ENCODE peak calls at places on chromosomes 7 and 10, in nine cellular contexts. V is AG04450; N is ovary; U is stimulated activated CD4-positive, alpha-beta T cell treated with anti-CD3 and anti-CD28 coated beads, Interleukin-12 subunit alpha, Interleukin-12 subunit beta, amount 100 ng/mL, for 4 hours; S is PC-3; G is GM12892; F is LoVo; Q is body of pancreas; O is H54. L is an unnamed sample.

GRCh38 chr10:119454231-119454804 is 88.2 kb downstream of the RGS10 start:
- DNase-seq in V (no peak), N (no peak), U (no peak), S (no peak), G (no peak), F (no peak), Q (no peak), O (no peak), L (no peak)

GRCh38 chr7:74174606-74175082 is 488 bp downstream of the EIF4H start:
- DNase-seq in V (no peak), N (peak), U (peak), S (peak), G (peak), F (peak), Q (peak), O (peak), L (no peak)

GRCh38 chr7:129843982-129844840 is 108.5 kb downstream of the UBE2H start:
- DNase-seq in V (no peak), N (no peak), U (no peak), S (peak), G (no peak), F (no peak), Q (no peak), O (no peak), L (no peak)

GRCh38 chr10:19640864-19641263 is 175.4 kb upstream of the PLXDC2 start:
- DNase-seq in V (no peak), N (no peak), U (no peak), S (no peak), G (no peak), F (no peak), Q (no peak), O (no peak), L (no peak)

GRCh38 chr10:78267598-78267997 is 233.9 kb downstream of the RPS24 start:
- DNase-seq in V (no peak), N (no peak), U (no peak), S (peak), G (no peak), F (no peak), Q (no peak), O (peak), L (no peak)

GRCh38 chr10:119333146-119333792 is 125.9 kb downstream of the GRK5 start:
- DNase-seq in V (no peak), N (no peak), U (peak), S (peak), G (no peak), F (no peak), Q (no peak), O (peak), L (no peak)

GRCh38 chr7:73768661-73769480 is 1.2 kb downstream of the CLDN3 start:
- DNase-seq in V (no peak), N (no peak), U (no peak), S (no peak), G (no peak), F (no peak), Q (no peak), O (no peak), L (no peak)

GRCh38 chr7:30799206-30799975 is 28.2 kb downstream of the MINDY4 start:
- DNase-seq in V (peak), N (no peak), U (no peak), S (peak), G (peak), F (peak), Q (peak), O (peak), L (no peak)

GRCh38 chr7:51005074-51005473 is 222.4 kb upstream of the GRB10 start:
- DNase-seq in V (no peak), N (no peak), U (no peak), S (no peak), G (no peak), F (no peak), Q (no peak), O (no peak), L (no peak)

GRCh38 chr10:110919971-110920881 is 822 bp downstream of the SHOC2 start:
- DNase-seq in V (no peak), N (peak), U (no peak), S (peak), G (no peak), F (peak), Q (peak), O (peak), L (peak)

GRCh38 chr7:101410743-101411476 is 48.2 kb downstream of the COL26A1 start:
- DNase-seq in V (no peak), N (no peak), U (peak), S (peak), G (peak), F (no peak), Q (peak), O (no peak), L (peak)

GRCh38 chr10:123743441-123744225 is 77.5 kb downstream of the GPR26 start:
- DNase-seq in V (no peak), N (no peak), U (no peak), S (peak), G (no peak), F (no peak), Q (peak), O (no peak), L (no peak)

GRCh38 chr10:122147731-122148130 is 123.4 kb upstream of the BTBD16 start:
- DNase-seq in V (no peak), N (peak), U (no peak), S (no peak), G (no peak), F (no peak), Q (no peak), O (no peak), L (no peak)

GRCh38 chr7:282621-283020 is 7.3 kb upstream of the FOXL3 start:
- DNase-seq in V (no peak), N (no peak), U (no peak), S (no peak), G (no peak), F (no peak), Q (no peak), O (no peak), L (no peak)

GRCh38 chr7:39507866-39508551 is 58.2 kb upstream of the YAE1 start:
- DNase-seq in V (no peak), N (no peak), U (no peak), S (no peak), G (no peak), F (no peak), Q (no peak), O (no peak), L (no peak)

GRCh38 chr7:100476903-100477870 is 1.8 kb downstream of the TSC22D4 start:
- DNase-seq in V (no peak), N (no peak), U (peak), S (no peak), G (no peak), F (no peak), Q (no peak), O (no peak), L (peak)

GRCh38 chr7:1986366-1987083 is 246.2 kb downstream of the MAD1L1 start:
- DNase-seq in V (no peak), N (no peak), U (no peak), S (no peak), G (no peak), F (no peak), Q (no peak), O (no peak), L (peak)

GRCh38 chr7:70229242-70229641 is 631.0 kb downstream of the AUTS2 start:
- DNase-seq in V (no peak), N (no peak), U (no peak), S (no peak), G (no peak), F (no peak), Q (no peak), O (no peak), L (no peak)

GRCh38 chr7:108630002-108630401 is 60.3 kb downstream of the DNAJB9 start:
- DNase-seq in V (no peak), N (peak), U (no peak), S (no peak), G (no peak), F (no peak), Q (peak), O (no peak), L (no peak)

GRCh38 chr10:99658622-99659030 is 683 bp upstream of the ENTPD7 start:
- DNase-seq in V (no peak), N (peak), U (peak), S (no peak), G (no peak), F (peak), Q (peak), O (no peak), L (no peak)

GRCh38 chr7:116138202-116138801 is 72.0 kb upstream of the TES start:
- DNase-seq in V (peak), N (no peak), U (no peak), S (peak), G (no peak), F (peak), Q (peak), O (peak), L (peak)

GRCh38 chr7:110170762-110171161 is 920.2 kb upstream of the LRRN3 start:
- DNase-seq in V (no peak), N (no peak), U (no peak), S (no peak), G (no peak), F (no peak), Q (no peak), O (no peak), L (no peak)

GRCh38 chr7:6705959-6706665 is 635 bp downstream of the ZNF12 start:
- DNase-seq in V (no peak), N (peak), U (peak), S (no peak), G (no peak), F (peak), Q (peak), O (peak), L (peak)

GRCh38 chr10:73407495-73407894 is 6.4 kb downstream of the ANXA7 start:
- DNase-seq in V (no peak), N (no peak), U (no peak), S (no peak), G (no peak), F (no peak), Q (no peak), O (no peak), L (no peak)

GRCh38 chr7:34612671-34613070 is 45.3 kb upstream of the NPSR1 start:
- DNase-seq in V (no peak), N (no peak), U (no peak), S (no peak), G (no peak), F (no peak), Q (no peak), O (no peak), L (no peak)

GRCh38 chr7:102227371-102227770 is 59.3 kb upstream of the SH2B2 start:
- DNase-seq in V (no peak), N (no peak), U (no peak), S (no peak), G (no peak), F (no peak), Q (no peak), O (no peak), L (no peak)

GRCh38 chr10:20624642-20625041 is 272.5 kb downstream of the NEBL start:
- DNase-seq in V (no peak), N (no peak), U (no peak), S (no peak), G (no peak), F (no peak), Q (peak), O (no peak), L (no peak)

GRCh38 chr7:157429680-157430224 is 92.9 kb downstream of the DNAJB6 start:
- DNase-seq in V (no peak), N (no peak), U (no peak), S (no peak), G (no peak), F (no peak), Q (no peak), O (no peak), L (no peak)